ENCODE peak calls at places on chromosomes 13 and 19, in four cellular contexts. M is HepG2, G is K562, R is HCT116. Q is an unnamed sample.

GRCh38 chr19:3061214-3062161 is 807 bp downstream of the TLE5 start:
- DNase-seq in M (no peak), G (peak; percentile 85), R (no peak), Q (no peak)

GRCh38 chr13:59012731-59013130 is 1151.0 kb downstream of the DIAPH3 start:
- DNase-seq in G (no peak), M (no peak), R (no peak), Q (no peak)

GRCh38 chr13:40170091-40170490 is 496.4 kb downstream of the FOXO1 start:
- DNase-seq in R (no peak), M (no peak), G (no peak), Q (no peak)

GRCh38 chr13:69947577-69947976 is 160.0 kb upstream of the ATXN8OS start:
- DNase-seq in R (no peak), M (no peak), G (no peak), Q (no peak)

GRCh38 chr13:95982144-95982543 is 71.1 kb downstream of the UGGT2 start:
- DNase-seq in G (no peak), R (no peak), M (no peak), Q (no peak)

GRCh38 chr13:113628291-113629270 is 29.4 kb downstream of the ATP4B start:
- DNase-seq in R (no peak), M (no peak), G (no peak), Q (no peak)

GRCh38 chr19:33277434-33277833 is 24.9 kb downstream of the CEBPA start:
- DNase-seq in G (no peak), R (no peak), M (no peak), Q (no peak)

GRCh38 chr13:38166121-38166520 is 183.5 kb upstream of the UFM1 start:
- DNase-seq in G (no peak), R (no peak), M (no peak), Q (no peak)

GRCh38 chr13:51832471-51833152 is 12.4 kb downstream of the TMEM272 start:
- DNase-seq in G (peak; percentile 28), R (no peak), M (no peak), Q (no peak)

GRCh38 chr19:17178291-17178690 is 36.9 kb upstream of the USE1 start:
- DNase-seq in G (no peak), M (no peak), R (no peak), Q (no peak)

GRCh38 chr19:34480971-34481821 is at the start of gene WTIP:
- DNase-seq in R (peak; percentile 18), G (no peak), M (peak; percentile 62), Q (no peak)

GRCh38 chr13:45162194-45162593 is 38.7 kb downstream of the KCTD4 start:
- DNase-seq in G (no peak), R (no peak), M (no peak), Q (no peak)

GRCh38 chr19:7917292-7918061 is 2.7 kb upstream of the SNAPC2 start:
- DNase-seq in R (no peak), G (no peak), M (no peak), Q (no peak)

GRCh38 chr19:15330801-15331418 is 1.4 kb downstream of the BRD4 start:
- DNase-seq in R (no peak), M (no peak), G (peak; percentile 48), Q (peak; percentile 12)

GRCh38 chr19:15332311-15332996 is at the start of gene BRD4:
- DNase-seq in R (no peak), M (no peak), G (peak; percentile 92), Q (no peak)

GRCh38 chr19:15337202-15337601 is 4.9 kb upstream of the BRD4 start:
- DNase-seq in G (no peak), R (no peak), M (no peak), Q (peak; percentile 30)

GRCh38 chr19:15328312-15328711 is 4.0 kb downstream of the BRD4 start:
- DNase-seq in G (no peak), M (no peak), R (no peak), Q (no peak)

GRCh38 chr19:15331419-15332310 is 674 bp downstream of the BRD4 start:
- DNase-seq in R (no peak), G (peak; percentile 79), M (no peak), Q (no peak)
- H3K4me1 ChIP-seq in R (peaks cover 7% of the 10 kb centered on the region), G (peaks cover 34% of the 10 kb centered on the region), M (peaks cover 52% of the 10 kb centered on the region), Q (peaks cover 22% of the 10 kb centered on the region)

GRCh38 chr19:12733369-12733896 is 1.1 kb downstream of the TRIR start:
- DNase-seq in G (peak; percentile 71), M (peak; percentile 44), R (no peak), Q (no peak)

GRCh38 chr19:12737666-12738351 is 512 bp downstream of the GET3 start:
- DNase-seq in G (no peak), R (no peak), M (no peak), Q (no peak)

GRCh38 chr19:12733907-12734214 is 623 bp downstream of the TRIR start:
- DNase-seq in G (no peak), R (no peak), M (no peak), Q (no peak)

GRCh38 chr19:12731337-12731736 is 3.1 kb downstream of the TRIR start:
- DNase-seq in G (no peak), M (no peak), R (no peak), Q (no peak)

DNA sequence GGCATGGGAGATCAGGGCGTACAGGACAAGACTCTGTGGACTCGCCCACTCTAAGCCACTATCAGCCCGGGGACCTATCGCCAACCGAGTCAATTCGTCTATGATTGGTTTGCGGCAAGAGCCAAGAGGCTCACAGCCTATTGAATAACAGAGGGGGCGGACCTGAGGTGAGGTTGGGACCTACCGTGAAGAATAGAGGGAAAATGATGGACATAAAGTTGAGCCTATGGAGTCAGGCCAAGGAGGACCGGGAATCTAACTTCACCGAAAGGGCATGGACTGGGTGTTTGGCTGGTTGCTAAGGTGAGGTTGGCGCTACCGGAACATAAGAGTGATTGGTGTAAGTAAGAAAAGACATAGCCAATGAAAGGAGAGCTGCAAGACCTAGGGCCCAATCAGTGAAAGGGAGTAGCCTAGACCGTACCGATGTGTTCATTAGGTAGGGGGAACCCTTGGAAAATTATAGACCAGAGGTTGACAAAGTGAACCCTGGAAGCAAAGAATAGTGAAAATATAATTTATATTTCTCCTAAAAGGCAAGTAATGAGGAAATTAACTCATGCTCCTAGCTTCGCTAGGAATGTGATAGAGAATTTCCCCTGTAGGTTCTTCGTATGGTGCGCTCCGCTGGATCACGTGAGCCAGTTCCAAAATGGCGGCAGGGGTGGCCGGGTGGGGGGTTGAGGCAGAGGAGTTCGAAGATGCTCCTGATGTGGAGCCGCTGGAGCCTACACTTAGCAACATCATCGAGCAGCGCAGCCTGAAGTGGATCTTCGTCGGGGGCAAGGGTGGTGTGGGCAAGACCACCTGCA is at the start of gene GET3:
- DNase-seq in G (peak; percentile 96), M (peak; percentile 100), R (peak; percentile 100), Q (peak; percentile 99)
- TF ChIP-seq POLR2AphosphoS5 in G (peak; percentile 75), M (peak; percentile 59), R (peak; percentile 86), Q (peak; percentile 69)

DNA sequence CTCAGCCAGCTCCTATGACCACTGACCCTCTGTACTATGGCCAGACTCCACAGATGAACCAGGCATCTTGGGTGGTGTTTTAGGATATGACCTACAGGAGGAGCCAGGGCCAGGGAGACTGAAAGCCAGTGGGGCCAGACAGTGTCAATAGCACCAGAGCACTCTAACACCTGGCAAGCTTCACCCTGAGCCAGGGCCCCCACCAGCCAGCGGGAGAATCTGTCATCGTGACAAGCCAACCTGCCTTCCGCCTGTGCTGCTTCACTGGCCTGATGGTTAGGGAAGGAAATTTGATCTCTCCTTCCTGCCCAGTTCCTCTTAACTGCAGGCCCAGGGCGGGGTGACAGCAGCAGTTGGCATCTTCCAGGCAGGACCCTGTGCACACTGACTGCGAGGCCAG is 222.4 kb downstream of the UQCRFS1 start:
- DNase-seq in G (no peak), M (no peak), R (no peak), Q (no peak)
- TF ChIP-seq TCF7L2 in G (no peak), M (no peak), R (no peak), Q (no peak)

DNA sequence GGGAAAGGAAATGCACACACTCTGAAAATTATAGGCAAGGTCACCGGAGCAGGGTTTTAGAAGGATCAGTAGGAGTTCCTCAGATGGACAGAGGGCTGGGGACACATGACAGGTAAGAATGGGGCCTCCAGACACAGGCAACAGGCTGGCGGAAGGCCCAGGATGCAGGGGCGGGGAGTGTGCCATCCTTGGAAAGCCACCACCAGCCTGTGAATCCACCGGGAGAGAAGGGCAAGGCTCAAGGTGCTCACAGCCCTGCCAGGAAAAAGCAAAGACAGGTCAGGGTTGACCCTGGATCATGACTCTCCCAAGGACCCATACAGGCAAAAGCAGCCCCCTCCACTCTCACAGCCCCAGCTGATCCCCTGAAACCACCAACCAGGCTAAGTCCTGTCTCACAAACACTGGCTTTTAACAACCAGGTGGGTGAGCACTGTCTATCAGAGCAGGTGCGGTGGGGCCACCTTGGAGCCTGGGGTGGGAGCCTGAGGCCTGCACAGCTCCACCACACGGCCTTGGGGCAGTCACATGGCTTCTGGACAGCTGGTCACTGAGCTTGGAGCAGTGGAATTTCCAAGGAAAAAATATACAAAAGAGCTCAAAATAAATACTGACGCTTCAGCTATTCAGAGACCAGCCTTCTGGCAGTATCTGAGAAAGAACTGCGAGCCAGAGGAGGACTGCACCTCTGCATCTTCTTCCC is 35.2 kb upstream of the ISYNA1 start:
- DNase-seq in G (no peak), M (no peak), R (no peak), Q (no peak)
- H3K4me1 ChIP-seq in G (peaks cover 11% of the 10 kb centered on the region), M (peaks cover 82% of the 10 kb centered on the region), R (peaks cover 26% of the 10 kb centered on the region), Q (peaks cover 8% of the 10 kb centered on the region)

DNA sequence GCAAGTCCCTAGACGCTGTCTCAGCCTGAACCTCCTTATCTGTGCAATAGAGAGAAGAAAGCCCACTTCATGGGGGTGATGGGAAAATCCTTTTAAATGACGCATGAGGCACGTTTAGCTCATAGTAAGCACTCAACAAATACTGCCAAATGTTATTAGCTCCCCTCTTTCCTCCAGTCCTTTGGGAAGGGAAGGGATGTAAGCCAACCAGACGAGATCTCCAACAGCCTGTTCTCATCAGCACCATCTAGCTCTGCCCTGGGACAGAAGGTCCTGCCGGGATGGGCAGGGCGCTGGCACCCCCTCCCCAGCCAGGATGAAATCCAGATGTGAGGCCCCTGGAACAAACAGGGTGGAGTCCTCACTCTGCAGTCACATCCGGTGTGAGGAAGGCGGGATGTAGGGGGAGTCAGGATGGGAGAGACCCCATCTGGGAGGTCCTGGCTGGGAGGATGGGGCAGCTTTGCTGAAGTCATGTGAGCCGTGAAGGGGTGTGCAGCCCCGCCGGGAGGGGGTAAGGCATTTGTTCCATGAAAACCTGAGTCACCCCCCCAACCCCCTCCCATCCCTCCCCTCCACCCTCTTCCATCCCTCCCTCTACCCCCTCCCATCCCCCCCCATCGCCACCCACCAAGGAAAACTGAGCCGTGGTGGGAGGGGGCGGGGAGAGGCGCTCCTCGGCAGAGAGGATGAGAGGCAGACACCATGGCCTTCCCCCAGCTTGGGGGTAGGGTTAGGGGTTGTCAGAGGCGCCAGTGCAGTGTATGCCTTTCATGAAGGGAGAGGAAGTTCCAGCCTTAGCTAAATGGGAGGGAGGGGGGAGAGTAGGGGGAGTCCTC is 4.5 kb downstream of the S1PR2 start:
- DNase-seq in M (no peak), R (no peak), G (no peak), Q (no peak)
- TF ChIP-seq POLR2AphosphoS5 in M (no peak), R (no peak), G (no peak), Q (no peak)

GRCh38 chr13:88118952-88119351 is 447.8 kb downstream of the SLITRK5 start:
- DNase-seq in M (no peak), R (no peak), G (no peak), Q (no peak)
- TF ChIP-seq TCF7L2 in M (no peak), R (no peak), G (no peak), Q (no peak)

GRCh38 chr13:99227331-99227900 is 26.8 kb downstream of the UBAC2 start:
- DNase-seq in R (no peak), G (no peak), M (no peak), Q (no peak)
- H3K4me1 ChIP-seq in R (peaks cover 11% of the 10 kb centered on the region), G (peaks cover 12% of the 10 kb centered on the region), M (peaks cover 18% of the 10 kb centered on the region), Q (peaks cover 22% of the 10 kb centered on the region)

GRCh38 chr19:15248648-15249559 is 16.7 kb upstream of the EPHX3 start:
- DNase-seq in G (no peak), R (no peak), M (no peak), Q (peak; percentile 2)
- TF ChIP-seq POLR2AphosphoS5 in G (no peak), R (no peak), M (no peak), Q (no peak)